ENCODE peak calls at places on chromosomes 1 and 21, in five cellular contexts. One of them, this sample, is unnamed.

GRCh38 chr1:97668945-97669344 is 251.9 kb downstream of the DPYD start:
- DNase-seq in activated naive CD8-positive, alpha-beta T cell treated with anti-CD3 and anti-CD28 coated beads for 36 hours: no peak
- DNase-seq in body of pancreas: peak; percentile 2
- DNase-seq in NCI-H1092 treated with DMSO at 0.1 percent for 48 hours: no peak
- DNase-seq in COR-L47: no peak
- DNase-seq in this sample: no peak

GRCh38 chr21:34762761-34763160 is 94.0 kb downstream of the CLIC6 start:
- DNase-seq in activated naive CD8-positive, alpha-beta T cell treated with anti-CD3 and anti-CD28 coated beads for 36 hours: no peak
- DNase-seq in body of pancreas: no peak
- DNase-seq in NCI-H1092 treated with DMSO at 0.1 percent for 48 hours: no peak
- DNase-seq in COR-L47: no peak
- DNase-seq in this sample: no peak

GRCh38 chr1:204044448-204044847 is 28.5 kb upstream of the SOX13 start:
- DNase-seq in activated naive CD8-positive, alpha-beta T cell treated with anti-CD3 and anti-CD28 coated beads for 36 hours: no peak
- DNase-seq in body of pancreas: no peak
- DNase-seq in NCI-H1092 treated with DMSO at 0.1 percent for 48 hours: no peak
- DNase-seq in COR-L47: no peak
- DNase-seq in this sample: no peak

GRCh38 chr1:117166076-117166475 is 44.5 kb upstream of the TRIM45 start:
- DNase-seq in activated naive CD8-positive, alpha-beta T cell treated with anti-CD3 and anti-CD28 coated beads for 36 hours: no peak
- DNase-seq in body of pancreas: no peak
- DNase-seq in NCI-H1092 treated with DMSO at 0.1 percent for 48 hours: no peak
- DNase-seq in COR-L47: no peak
- DNase-seq in this sample: no peak

GRCh38 chr1:37793773-37794371 is at the start of gene MANEAL:
- DNase-seq in activated naive CD8-positive, alpha-beta T cell treated with anti-CD3 and anti-CD28 coated beads for 36 hours: peak; percentile 63
- DNase-seq in body of pancreas: peak; percentile 56
- DNase-seq in NCI-H1092 treated with DMSO at 0.1 percent for 48 hours: peak; percentile 70
- DNase-seq in COR-L47: peak; percentile 62
- DNase-seq in this sample: no peak

GRCh38 chr1:162042361-162042760 is 18.7 kb upstream of the OLFML2B start:
- DNase-seq in activated naive CD8-positive, alpha-beta T cell treated with anti-CD3 and anti-CD28 coated beads for 36 hours: no peak
- DNase-seq in body of pancreas: no peak
- DNase-seq in NCI-H1092 treated with DMSO at 0.1 percent for 48 hours: no peak
- DNase-seq in COR-L47: no peak
- DNase-seq in this sample: no peak

GRCh38 chr1:200036616-200037270 is 9.2 kb downstream of the NR5A2 start:
- DNase-seq in activated naive CD8-positive, alpha-beta T cell treated with anti-CD3 and anti-CD28 coated beads for 36 hours: no peak
- DNase-seq in body of pancreas: peak; percentile 94
- DNase-seq in NCI-H1092 treated with DMSO at 0.1 percent for 48 hours: no peak
- DNase-seq in COR-L47: no peak
- DNase-seq in this sample: no peak

GRCh38 chr1:38858833-38859560 is 575 bp downstream of the RRAGC start:
- DNase-seq in activated naive CD8-positive, alpha-beta T cell treated with anti-CD3 and anti-CD28 coated beads for 36 hours: peak; percentile 58
- DNase-seq in body of pancreas: peak; percentile 75
- DNase-seq in NCI-H1092 treated with DMSO at 0.1 percent for 48 hours: no peak
- DNase-seq in COR-L47: peak; percentile 19
- DNase-seq in this sample: peak; percentile 72

GRCh38 chr1:39540504-39541031 is 36.0 kb downstream of the PABPC4 start:
- DNase-seq in activated naive CD8-positive, alpha-beta T cell treated with anti-CD3 and anti-CD28 coated beads for 36 hours: no peak
- DNase-seq in body of pancreas: peak; percentile 83
- DNase-seq in NCI-H1092 treated with DMSO at 0.1 percent for 48 hours: no peak
- DNase-seq in COR-L47: no peak
- DNase-seq in this sample: no peak

GRCh38 chr1:244858357-244858756 is 6.0 kb downstream of the HNRNPU start:
- DNase-seq in activated naive CD8-positive, alpha-beta T cell treated with anti-CD3 and anti-CD28 coated beads for 36 hours: no peak
- DNase-seq in body of pancreas: no peak
- DNase-seq in NCI-H1092 treated with DMSO at 0.1 percent for 48 hours: no peak
- DNase-seq in COR-L47: no peak
- DNase-seq in this sample: no peak

GRCh38 chr1:31869473-31869872 is 53.7 kb upstream of the SPOCD1 start:
- DNase-seq in activated naive CD8-positive, alpha-beta T cell treated with anti-CD3 and anti-CD28 coated beads for 36 hours: no peak
- DNase-seq in body of pancreas: no peak
- DNase-seq in NCI-H1092 treated with DMSO at 0.1 percent for 48 hours: no peak
- DNase-seq in COR-L47: no peak
- DNase-seq in this sample: no peak

GRCh38 chr1:108075055-108075454 is 110.1 kb upstream of the VAV3 start:
- DNase-seq in activated naive CD8-positive, alpha-beta T cell treated with anti-CD3 and anti-CD28 coated beads for 36 hours: no peak
- DNase-seq in body of pancreas: no peak
- DNase-seq in NCI-H1092 treated with DMSO at 0.1 percent for 48 hours: no peak
- DNase-seq in COR-L47: no peak
- DNase-seq in this sample: no peak

GRCh38 chr1:3101127-3101939 is 32.3 kb downstream of the PRDM16 start:
- DNase-seq in activated naive CD8-positive, alpha-beta T cell treated with anti-CD3 and anti-CD28 coated beads for 36 hours: no peak
- DNase-seq in body of pancreas: no peak
- DNase-seq in NCI-H1092 treated with DMSO at 0.1 percent for 48 hours: peak; percentile 61
- DNase-seq in COR-L47: peak; percentile 38
- DNase-seq in this sample: no peak

GRCh38 chr1:212452323-212453155 is 19.8 kb downstream of the NENF start:
- DNase-seq in activated naive CD8-positive, alpha-beta T cell treated with anti-CD3 and anti-CD28 coated beads for 36 hours: no peak
- DNase-seq in body of pancreas: no peak
- DNase-seq in NCI-H1092 treated with DMSO at 0.1 percent for 48 hours: no peak
- DNase-seq in COR-L47: no peak
- DNase-seq in this sample: no peak

GRCh38 chr1:29218223-29218622 is 12.5 kb downstream of the MECR start:
- DNase-seq in activated naive CD8-positive, alpha-beta T cell treated with anti-CD3 and anti-CD28 coated beads for 36 hours: no peak
- DNase-seq in body of pancreas: no peak
- DNase-seq in NCI-H1092 treated with DMSO at 0.1 percent for 48 hours: no peak
- DNase-seq in COR-L47: no peak
- DNase-seq in this sample: no peak

GRCh38 chr1:224226849-224227502 is 43.9 kb downstream of the DEGS1 start:
- DNase-seq in activated naive CD8-positive, alpha-beta T cell treated with anti-CD3 and anti-CD28 coated beads for 36 hours: no peak
- DNase-seq in body of pancreas: no peak
- DNase-seq in NCI-H1092 treated with DMSO at 0.1 percent for 48 hours: no peak
- DNase-seq in COR-L47: no peak
- DNase-seq in this sample: no peak

GRCh38 chr1:225437710-225438437 is 10.0 kb upstream of the LBR start:
- DNase-seq in activated naive CD8-positive, alpha-beta T cell treated with anti-CD3 and anti-CD28 coated beads for 36 hours: no peak
- DNase-seq in body of pancreas: no peak
- DNase-seq in NCI-H1092 treated with DMSO at 0.1 percent for 48 hours: peak; percentile 34
- DNase-seq in COR-L47: no peak
- DNase-seq in this sample: no peak

GRCh38 chr1:168907053-168907452 is 178.0 kb upstream of the DPT start:
- DNase-seq in activated naive CD8-positive, alpha-beta T cell treated with anti-CD3 and anti-CD28 coated beads for 36 hours: no peak
- DNase-seq in body of pancreas: peak; percentile 43
- DNase-seq in NCI-H1092 treated with DMSO at 0.1 percent for 48 hours: no peak
- DNase-seq in COR-L47: no peak
- DNase-seq in this sample: no peak

GRCh38 chr1:230629511-230629910 is 12.8 kb upstream of the COG2 start:
- DNase-seq in activated naive CD8-positive, alpha-beta T cell treated with anti-CD3 and anti-CD28 coated beads for 36 hours: no peak
- DNase-seq in body of pancreas: no peak
- DNase-seq in NCI-H1092 treated with DMSO at 0.1 percent for 48 hours: no peak
- DNase-seq in COR-L47: no peak
- DNase-seq in this sample: no peak

GRCh38 chr1:160620942-160621632 is 25.8 kb downstream of the SLAMF1 start:
- DNase-seq in activated naive CD8-positive, alpha-beta T cell treated with anti-CD3 and anti-CD28 coated beads for 36 hours: no peak
- DNase-seq in body of pancreas: no peak
- DNase-seq in NCI-H1092 treated with DMSO at 0.1 percent for 48 hours: no peak
- DNase-seq in COR-L47: no peak
- DNase-seq in this sample: no peak

GRCh38 chr1:15282810-15283474 is 35.9 kb downstream of the FHAD1 start:
- DNase-seq in activated naive CD8-positive, alpha-beta T cell treated with anti-CD3 and anti-CD28 coated beads for 36 hours: no peak
- DNase-seq in body of pancreas: peak; percentile 64
- DNase-seq in NCI-H1092 treated with DMSO at 0.1 percent for 48 hours: peak; percentile 20
- DNase-seq in COR-L47: peak; percentile 84
- DNase-seq in this sample: no peak

GRCh38 chr1:94993931-94994645 is 67.2 kb upstream of the CNN3 start:
- DNase-seq in activated naive CD8-positive, alpha-beta T cell treated with anti-CD3 and anti-CD28 coated beads for 36 hours: no peak
- DNase-seq in body of pancreas: no peak
- DNase-seq in NCI-H1092 treated with DMSO at 0.1 percent for 48 hours: no peak
- DNase-seq in COR-L47: no peak
- DNase-seq in this sample: no peak

GRCh38 chr1:151867785-151868403 is 14.4 kb upstream of the THEM5 start:
- DNase-seq in activated naive CD8-positive, alpha-beta T cell treated with anti-CD3 and anti-CD28 coated beads for 36 hours: no peak
- DNase-seq in body of pancreas: no peak
- DNase-seq in NCI-H1092 treated with DMSO at 0.1 percent for 48 hours: no peak
- DNase-seq in COR-L47: no peak
- DNase-seq in this sample: no peak

GRCh38 chr1:55217226-55217996 is 2.2 kb upstream of the USP24 start:
- DNase-seq in activated naive CD8-positive, alpha-beta T cell treated with anti-CD3 and anti-CD28 coated beads for 36 hours: no peak
- DNase-seq in body of pancreas: peak; percentile 35
- DNase-seq in NCI-H1092 treated with DMSO at 0.1 percent for 48 hours: no peak
- DNase-seq in COR-L47: no peak
- DNase-seq in this sample: no peak

GRCh38 chr1:15425521-15425920 is 12.7 kb upstream of the CTRC start:
- DNase-seq in activated naive CD8-positive, alpha-beta T cell treated with anti-CD3 and anti-CD28 coated beads for 36 hours: no peak
- DNase-seq in body of pancreas: no peak
- DNase-seq in NCI-H1092 treated with DMSO at 0.1 percent for 48 hours: no peak
- DNase-seq in COR-L47: no peak
- DNase-seq in this sample: no peak

GRCh38 chr1:203612932-203613682 is 13.5 kb upstream of the ATP2B4 start:
- DNase-seq in activated naive CD8-positive, alpha-beta T cell treated with anti-CD3 and anti-CD28 coated beads for 36 hours: no peak
- DNase-seq in body of pancreas: no peak
- DNase-seq in NCI-H1092 treated with DMSO at 0.1 percent for 48 hours: no peak
- DNase-seq in COR-L47: no peak
- DNase-seq in this sample: no peak

This sample was measured in type B pancreatic cell.